ENCODE peak calls at places on chromosomes 5 and 9, in five cellular contexts. V, E, D, U and T are unnamed samples. For H3K4me1, the result is how much of the 10 kb centered on the place peaks cover.

GRCh38 chr5:172454355-172455086 is at the start of gene SH3PXD2B:
- DNase-seq in V (peak), E (peak), D (peak), U (peak), T (peak)

GRCh38 chr5:133235696-133236426 is 184.0 kb downstream of the HSPA4 start:
- DNase-seq in V (no peak), E (no peak), D (no peak), U (no peak), T (no peak)

GRCh38 chr5:135705941-135706340 is 127.2 kb upstream of the CXCL14 start:
- DNase-seq in V (no peak), E (no peak), D (no peak), U (peak), T (no peak)

GRCh38 chr9:112043423-112043822 is 131.7 kb downstream of the SUSD1 start:
- DNase-seq in V (no peak), E (no peak), D (no peak), U (no peak), T (no peak)

GRCh38 chr5:156475831-156476551 is 149.0 kb downstream of the SGCD start:
- DNase-seq in V (peak), E (peak), D (peak), U (peak), T (peak)

GRCh38 chr5:172004824-172005237 is 1.6 kb downstream of the FBXW11 start:
- DNase-seq in V (no peak), E (peak), D (no peak), U (no peak), T (peak)

GRCh38 chr5:124628721-124629596 is 117.5 kb downstream of the ZNF608 start:
- DNase-seq in V (peak), E (peak), D (no peak), U (no peak), T (peak)

GRCh38 chr5:68848086-68848485 is 245.7 kb upstream of the SLC30A5 start:
- DNase-seq in V (peak), E (no peak), D (no peak), U (no peak), T (no peak)

GRCh38 chr5:16057277-16057676 is 122.3 kb downstream of the MARCHF11 start:
- DNase-seq in V (no peak), E (no peak), D (no peak), U (no peak), T (no peak)

GRCh38 chr5:67293177-67293576 is 96.6 kb upstream of the CD180 start:
- DNase-seq in V (no peak), E (no peak), D (no peak), U (no peak), T (no peak)

GRCh38 chr9:133581553-133582343 is 27.4 kb downstream of the FAM163B start:
- DNase-seq in V (peak), E (peak), D (no peak), U (no peak), T (peak)

GRCh38 chr5:34716986-34717385 is 60.9 kb downstream of the RAI14 start:
- DNase-seq in V (no peak), E (no peak), D (no peak), U (no peak), T (no peak)

GRCh38 chr5:141878186-141878770 is at the start of gene PCDH1:
- DNase-seq in V (peak), E (peak), D (peak), U (peak), T (no peak)

GRCh38 chr9:73200694-73201432 is 49.2 kb downstream of the ANXA1 start:
- DNase-seq in V (no peak), E (peak), D (peak), U (no peak), T (no peak)

GRCh38 chr9:33452828-33453271 is 5.5 kb upstream of the AQP3 start:
- DNase-seq in V (peak), E (peak), D (peak), U (peak), T (peak)

GRCh38 chr5:110909950-110910349 is 161.6 kb upstream of the TSLP start:
- DNase-seq in V (no peak), E (peak), D (no peak), U (no peak), T (no peak)

GRCh38 chr5:6732634-6733410 is 19.6 kb downstream of the TENT4A start:
- DNase-seq in V (peak), E (peak), D (no peak), U (no peak), T (no peak)

GRCh38 chr5:160507181-160507811 is 85.6 kb downstream of the PTTG1 start:
- DNase-seq in V (no peak), E (peak), D (no peak), U (no peak), T (no peak)

GRCh38 chr5:153551537-153552079 is 61.1 kb downstream of the GRIA1 start:
- DNase-seq in V (peak), E (peak), D (peak), U (no peak), T (peak)

GRCh38 chr5:35608881-35609779 is 8.5 kb upstream of the SPEF2 start:
- DNase-seq in V (no peak), E (no peak), D (no peak), U (peak), T (no peak)

GRCh38 chr9:95383198-95383673 is 65.7 kb upstream of the FANCC start:
- DNase-seq in V (no peak), E (peak), D (no peak), U (no peak), T (peak)

GRCh38 chr5:131644822-131645221 is 9.8 kb upstream of the RAPGEF6 start:
- DNase-seq in V (no peak), E (no peak), D (no peak), U (no peak), T (no peak)

GRCh38 chr5:142608094-142608493 is 77.8 kb downstream of the FGF1 start:
- DNase-seq in V (no peak), E (no peak), D (no peak), U (no peak), T (no peak)

GRCh38 chr9:37406603-37407401 is 15.7 kb upstream of the GRHPR start:
- DNase-seq in V (no peak), E (no peak), D (no peak), U (no peak), T (no peak)

GRCh38 chr5:79133657-79134451 is 22.2 kb downstream of the BHMT start:
- DNase-seq in V (peak), E (peak), D (peak), U (peak), T (peak)

GRCh38 chr5:58450018-58450417 is 9.9 kb downstream of the PLK2 start:
- DNase-seq in V (no peak), E (peak), D (no peak), U (no peak), T (no peak)

GRCh38 chr9:131276107-131276888 is at the start of gene FAM78A:
- DNase-seq in V (peak), E (peak), D (peak), U (peak), T (no peak)

GRCh38 chr5:135341021-135341666 is 57.9 kb downstream of the MACROH2A1 start:
- DNase-seq in V (no peak), E (no peak), D (no peak), U (no peak), T (no peak)

GRCh38 chr9:137665697-137666504 is 47.1 kb downstream of the EHMT1 start:
- DNase-seq in V (no peak), E (no peak), D (peak), U (no peak), T (no peak)

GRCh38 chr9:129968690-129969485 is 74.1 kb downstream of the FNBP1 start:
- DNase-seq in V (no peak), E (peak), D (no peak), U (no peak), T (no peak)

GRCh38 chr9:114954986-114955623 is 24.7 kb upstream of the TNFSF8 start:
- DNase-seq in V (no peak), E (no peak), D (no peak), U (no peak), T (no peak)

GRCh38 chr5:161271816-161272215 is 274.7 kb downstream of the GABRB2 start:
- DNase-seq in V (no peak), E (no peak), D (no peak), U (no peak), T (no peak)

GRCh38 chr5:158154226-158155005 is 295.5 kb upstream of the CLINT1 start:
- DNase-seq in V (peak), E (peak), D (no peak), U (no peak), T (peak)

GRCh38 chr5:71972777-71973473 is 134.3 kb upstream of the MAP1B start:
- DNase-seq in V (peak), E (no peak), D (no peak), U (no peak), T (no peak)

GRCh38 chr9:122930541-122930932 is 775 bp downstream of the ZBTB26 start:
- DNase-seq in V (no peak), E (no peak), D (no peak), U (no peak), T (no peak)

GRCh38 chr5:95392593-95393182 is 1.5 kb downstream of the FAM81B start:
- DNase-seq in V (no peak), E (peak), D (no peak), U (no peak), T (no peak)

GRCh38 chr5:126192226-126192625 is 231.0 kb upstream of the GRAMD2B start:
- DNase-seq in V (no peak), E (no peak), D (no peak), U (no peak), T (no peak)

GRCh38 chr5:131109540-131110255 is 55.4 kb downstream of the HINT1 start:
- DNase-seq in V (no peak), E (peak), D (peak), U (no peak), T (peak)

DNA sequence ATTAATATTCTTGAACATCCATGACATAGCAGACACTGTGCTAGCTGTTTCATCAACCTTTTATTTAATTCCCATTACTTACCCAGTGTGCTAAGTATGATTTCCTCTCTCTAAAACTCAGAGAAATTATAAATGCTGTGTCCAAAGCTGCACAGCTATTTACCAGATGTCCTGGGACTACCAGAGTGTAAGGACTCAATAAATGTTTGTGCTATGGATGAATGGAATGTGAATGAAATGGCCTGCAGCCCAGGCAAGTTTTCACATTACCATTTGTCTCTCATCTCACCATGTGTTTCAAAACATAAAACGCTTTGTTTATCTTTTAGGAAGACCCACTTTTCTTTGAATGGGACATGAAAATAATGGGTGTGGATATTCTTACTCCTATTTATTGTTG is 96.2 kb downstream of the ARHGEF28 start:
- DNase-seq in V (no peak), E (peak), D (no peak), U (no peak), T (no peak)
- H3K4me1 ChIP-seq in V (under half), E (under half), D (under half), U (under half), T (under half)

DNA sequence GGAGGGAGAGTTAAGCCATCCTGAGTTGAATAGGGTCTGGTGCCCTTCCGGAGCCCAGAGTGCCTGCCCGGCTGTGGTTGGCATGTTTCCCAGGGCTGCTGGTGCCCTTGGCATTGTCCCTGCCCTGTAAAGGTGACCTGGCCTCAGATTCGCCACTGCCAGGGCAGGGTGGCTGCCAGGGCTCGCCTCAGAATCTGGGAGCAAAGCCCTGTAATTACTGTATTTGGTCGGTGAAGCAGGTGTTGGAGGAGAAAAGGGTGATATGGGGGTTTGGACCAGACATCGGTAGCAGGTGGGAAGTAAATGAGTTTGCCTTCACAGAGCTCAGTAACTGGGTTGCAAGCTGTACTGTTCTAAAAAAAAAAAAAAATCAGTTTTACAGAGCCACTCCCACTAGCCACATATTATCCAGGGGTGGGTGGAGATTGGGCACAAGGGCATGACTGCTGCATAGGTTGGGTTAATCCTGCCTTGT is 47.6 kb downstream of the RGS3 start:
- DNase-seq in V (peak), E (no peak), D (no peak), U (peak), T (no peak)
- H3K27ac ChIP-seq in V (peak), E (no peak), D (no peak), U (peak), T (no peak)

GRCh38 chr9:117414220-117414905 is 494 bp downstream of the ASTN2 start:
- DNase-seq in V (peak), E (peak), D (peak), U (no peak), T (peak)
- H3K4me3 ChIP-seq in V (no peak), E (peak), D (peak), U (no peak), T (peak)

GRCh38 chr9:121718063-121718462 is 66.6 kb downstream of the DAB2IP start:
- DNase-seq in V (peak), E (peak), D (peak), U (no peak), T (no peak)

GRCh38 chr9:121714873-121715272 is 63.4 kb downstream of the DAB2IP start:
- DNase-seq in V (no peak), E (no peak), D (no peak), U (no peak), T (no peak)

GRCh38 chr9:121714075-121714705 is 62.8 kb downstream of the DAB2IP start:
- DNase-seq in V (no peak), E (no peak), D (no peak), U (no peak), T (no peak)

GRCh38 chr9:121718501-121718900 is 67.1 kb downstream of the DAB2IP start:
- DNase-seq in V (no peak), E (no peak), D (no peak), U (no peak), T (no peak)

GRCh38 chr9:121717141-121717749 is 65.8 kb downstream of the DAB2IP start:
- DNase-seq in V (no peak), E (no peak), D (no peak), U (no peak), T (no peak)
- H3K4me1 ChIP-seq in V (under half), E (under half), D (under half), U (under half), T (under half)

GRCh38 chr9:79667716-79668458 is 96.1 kb downstream of the TLE4 start:
- DNase-seq in V (no peak), E (no peak), D (peak), U (no peak), T (peak)
- H3K27ac ChIP-seq in V (no peak), E (no peak), D (peak), U (no peak), T (peak)

DNA sequence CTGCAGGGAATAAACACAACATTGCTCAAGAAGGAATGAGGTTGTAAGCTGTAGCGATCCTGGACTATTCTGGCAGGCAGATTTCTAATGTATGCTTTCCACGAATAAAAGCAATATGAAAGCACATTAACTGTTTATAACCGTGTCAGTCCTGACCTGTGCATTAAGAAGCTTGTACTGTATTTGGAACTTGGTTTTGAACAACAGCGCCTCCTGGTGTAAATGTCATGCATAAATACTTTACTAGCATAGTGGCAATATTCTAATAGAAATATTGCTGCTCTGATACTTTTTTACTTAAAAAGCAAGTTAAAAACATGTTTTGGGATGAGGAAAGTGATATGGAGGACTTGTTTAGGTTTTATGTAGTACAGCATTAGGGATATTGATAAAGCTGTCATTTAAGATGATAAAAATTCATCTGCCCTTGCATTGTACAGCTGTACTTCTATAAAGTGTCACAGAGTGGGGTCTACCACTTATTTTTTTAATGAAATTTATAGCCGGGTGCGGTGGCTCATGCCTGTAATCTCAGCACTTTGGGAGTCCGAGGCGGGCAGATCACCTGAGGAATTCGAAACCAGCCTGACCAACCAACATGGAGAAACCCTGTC is 70.7 kb upstream of the GNE start:
- DNase-seq in V (no peak), E (peak), D (peak), U (peak), T (peak)
- H3K4me3 ChIP-seq in V (no peak), E (no peak), D (no peak), U (no peak), T (no peak)